ENCODE peak calls at places on chromosomes 1 and 21, in seven cellular contexts. One of them, this sample, is unnamed.

GRCh38 chr1:17193222-17194132 is 11.5 kb upstream of the PADI1 start:
- DNase-seq in K562: no peak
- DNase-seq in NCI-H1105: no peak
- DNase-seq in T follicular helper cell: no peak
- DNase-seq in Daoy: peak; percentile 48
- DNase-seq in stimulated activated CD4-positive, alpha-beta T cell treated with anti-CD3 and anti-CD28 coated beads, Interleukin-1b, Interleukin-23, amount 100 ng/mL, for 24 hours: no peak
- DNase-seq in aorta: no peak
- DNase-seq in this sample: no peak

GRCh38 chr1:101285922-101286568 is 49.2 kb downstream of the S1PR1 start:
- DNase-seq in K562: no peak
- DNase-seq in NCI-H1105: no peak
- DNase-seq in T follicular helper cell: no peak
- DNase-seq in Daoy: no peak
- DNase-seq in stimulated activated CD4-positive, alpha-beta T cell treated with anti-CD3 and anti-CD28 coated beads, Interleukin-1b, Interleukin-23, amount 100 ng/mL, for 24 hours: no peak
- DNase-seq in aorta: no peak
- DNase-seq in this sample: no peak

GRCh38 chr1:173868266-173869107 is at the start of gene ZBTB37:
- DNase-seq in K562: peak; percentile 99
- DNase-seq in NCI-H1105: peak; percentile 93
- DNase-seq in T follicular helper cell: peak; percentile 84
- DNase-seq in Daoy: peak; percentile 90
- DNase-seq in stimulated activated CD4-positive, alpha-beta T cell treated with anti-CD3 and anti-CD28 coated beads, Interleukin-1b, Interleukin-23, amount 100 ng/mL, for 24 hours: peak; percentile 83
- DNase-seq in aorta: peak; percentile 94
- DNase-seq in this sample: peak; percentile 95

GRCh38 chr1:210437781-210438180 is 109.1 kb downstream of the HHAT start:
- DNase-seq in K562: no peak
- DNase-seq in NCI-H1105: no peak
- DNase-seq in T follicular helper cell: no peak
- DNase-seq in Daoy: no peak
- DNase-seq in stimulated activated CD4-positive, alpha-beta T cell treated with anti-CD3 and anti-CD28 coated beads, Interleukin-1b, Interleukin-23, amount 100 ng/mL, for 24 hours: no peak
- DNase-seq in aorta: no peak
- DNase-seq in this sample: no peak

GRCh38 chr21:25487046-25487594 is 120.2 kb downstream of the MRPL39 start:
- DNase-seq in K562: no peak
- DNase-seq in NCI-H1105: no peak
- DNase-seq in T follicular helper cell: no peak
- DNase-seq in Daoy: no peak
- DNase-seq in stimulated activated CD4-positive, alpha-beta T cell treated with anti-CD3 and anti-CD28 coated beads, Interleukin-1b, Interleukin-23, amount 100 ng/mL, for 24 hours: no peak
- DNase-seq in aorta: no peak
- DNase-seq in this sample: no peak

GRCh38 chr1:39141925-39142324 is 62.6 kb upstream of the MACF1 start:
- DNase-seq in K562: no peak
- DNase-seq in NCI-H1105: no peak
- DNase-seq in T follicular helper cell: no peak
- DNase-seq in Daoy: no peak
- DNase-seq in stimulated activated CD4-positive, alpha-beta T cell treated with anti-CD3 and anti-CD28 coated beads, Interleukin-1b, Interleukin-23, amount 100 ng/mL, for 24 hours: no peak
- DNase-seq in aorta: no peak
- DNase-seq in this sample: peak; percentile 88

GRCh38 chr1:160261526-160261877 is 847 bp downstream of the DCAF8 start:
- DNase-seq in K562: peak; percentile 52
- DNase-seq in NCI-H1105: no peak
- DNase-seq in T follicular helper cell: peak; percentile 71
- DNase-seq in Daoy: peak; percentile 88
- DNase-seq in stimulated activated CD4-positive, alpha-beta T cell treated with anti-CD3 and anti-CD28 coated beads, Interleukin-1b, Interleukin-23, amount 100 ng/mL, for 24 hours: peak; percentile 42
- DNase-seq in aorta: no peak
- DNase-seq in this sample: no peak

GRCh38 chr1:161702250-161702649 is 4.8 kb upstream of the FCRLA start:
- DNase-seq in K562: no peak
- DNase-seq in NCI-H1105: no peak
- DNase-seq in T follicular helper cell: no peak
- DNase-seq in Daoy: no peak
- DNase-seq in stimulated activated CD4-positive, alpha-beta T cell treated with anti-CD3 and anti-CD28 coated beads, Interleukin-1b, Interleukin-23, amount 100 ng/mL, for 24 hours: no peak
- DNase-seq in aorta: no peak
- DNase-seq in this sample: no peak

This sample was measured in NT2/D1.